ENCODE peak calls at places on chromosomes 6 and 20, in seven cellular contexts. D, U, N, Q, T, A and R are unnamed samples.

GRCh38 chr6:21873562-21873961 is 280.0 kb downstream of the SOX4 start:
- DNase-seq in D (peak), U (no peak), N (peak), Q (no peak), T (no peak), A (no peak), R (peak)

GRCh38 chr20:18851556-18852098 is 38.0 kb downstream of the SCP2D1 start:
- DNase-seq in D (no peak), U (no peak), N (no peak), Q (no peak), T (no peak), A (no peak), R (no peak)

GRCh38 chr6:13877116-13877515 is 47.6 kb upstream of the RNF182 start:
- DNase-seq in D (peak), U (no peak), N (peak), Q (no peak), T (no peak), A (peak), R (peak)

GRCh38 chr20:63628246-63628975 is 1.5 kb upstream of the GMEB2 start:
- DNase-seq in D (peak), U (peak), N (peak), Q (peak), T (peak), A (no peak), R (peak)

GRCh38 chr20:21102691-21103311 is 3.4 kb downstream of the LINC00237 start:
- DNase-seq in D (peak), U (peak), N (peak), Q (peak), T (peak), A (no peak), R (no peak)

GRCh38 chr6:110595112-110595511 is 118.7 kb upstream of the SLC22A16 start:
- DNase-seq in D (no peak), U (no peak), N (peak), Q (no peak), T (no peak), A (no peak), R (no peak)

GRCh38 chr6:49284134-49284533 is 178.9 kb downstream of the MMUT start:
- DNase-seq in D (no peak), U (no peak), N (no peak), Q (no peak), T (no peak), A (no peak), R (no peak)

GRCh38 chr20:63206878-63207277 is 9.1 kb downstream of the YTHDF1 start:
- DNase-seq in D (peak), U (no peak), N (no peak), Q (no peak), T (no peak), A (no peak), R (no peak)

GRCh38 chr6:153012856-153013255 is 10.3 kb upstream of the MTRF1L start:
- DNase-seq in D (no peak), U (no peak), N (no peak), Q (no peak), T (no peak), A (no peak), R (no peak)

GRCh38 chr6:85670573-85670972 is 27.9 kb upstream of the SYNCRIP start:
- DNase-seq in D (peak), U (no peak), N (peak), Q (no peak), T (no peak), A (no peak), R (no peak)

GRCh38 chr6:116307633-116308032 is 27.9 kb upstream of the TSPYL1 start:
- DNase-seq in D (no peak), U (no peak), N (no peak), Q (no peak), T (no peak), A (no peak), R (no peak)

GRCh38 chr6:45075246-45075645 is 252.9 kb upstream of the RUNX2 start:
- DNase-seq in D (peak), U (no peak), N (peak), Q (no peak), T (no peak), A (peak), R (peak)

GRCh38 chr20:50285376-50286173 is 94.9 kb downstream of the CEBPB start:
- DNase-seq in D (peak), U (no peak), N (peak), Q (no peak), T (no peak), A (no peak), R (no peak)

GRCh38 chr6:44176935-44177509 is 18.4 kb downstream of the CAPN11 start:
- DNase-seq in D (no peak), U (no peak), N (no peak), Q (peak), T (no peak), A (no peak), R (no peak)

GRCh38 chr6:140486468-140487361 is 1112.3 kb upstream of the CITED2 start:
- DNase-seq in D (peak), U (no peak), N (peak), Q (no peak), T (no peak), A (no peak), R (no peak)

GRCh38 chr6:119110601-119111548 is 32.4 kb upstream of the FAM184A start:
- DNase-seq in D (peak), U (peak), N (peak), Q (peak), T (no peak), A (peak), R (no peak)

GRCh38 chr6:162251257-162251656 is 476.3 kb downstream of the PRKN start:
- DNase-seq in D (peak), U (peak), N (no peak), Q (no peak), T (no peak), A (no peak), R (no peak)

GRCh38 chr6:129672883-129673631 is 36.9 kb downstream of the ARHGAP18 start:
- DNase-seq in D (peak), U (no peak), N (peak), Q (peak), T (no peak), A (peak), R (peak)

GRCh38 chr6:111417181-111417585 is 65.8 kb downstream of the REV3L start:
- DNase-seq in D (peak), U (no peak), N (peak), Q (no peak), T (no peak), A (no peak), R (no peak)

GRCh38 chr6:81237226-81237625 is 515.3 kb downstream of the TENT5A start:
- DNase-seq in D (peak), U (no peak), N (no peak), Q (no peak), T (no peak), A (no peak), R (no peak)

GRCh38 chr6:89145461-89145961 is 344 bp upstream of the PM20D2 start:
- DNase-seq in D (peak), U (no peak), N (peak), Q (no peak), T (no peak), A (no peak), R (no peak)

GRCh38 chr6:140858381-140858971 is 1274.2 kb upstream of the GJE1 start:
- DNase-seq in D (peak), U (no peak), N (no peak), Q (no peak), T (no peak), A (no peak), R (no peak)

GRCh38 chr6:109816452-109817374 is 125.6 kb downstream of the FIG4 start:
- DNase-seq in D (no peak), U (no peak), N (no peak), Q (no peak), T (no peak), A (no peak), R (no peak)

GRCh38 chr6:2969549-2969948 is 1.8 kb downstream of the SERPINB6 start:
- DNase-seq in D (no peak), U (peak), N (no peak), Q (no peak), T (no peak), A (no peak), R (no peak)

GRCh38 chr6:106746660-106747059 is 117.3 kb downstream of the QRSL1 start:
- DNase-seq in D (peak), U (no peak), N (peak), Q (no peak), T (no peak), A (peak), R (no peak)

GRCh38 chr6:80282913-80283554 is 176.6 kb downstream of the BCKDHB start:
- DNase-seq in D (peak), U (no peak), N (no peak), Q (no peak), T (no peak), A (no peak), R (no peak)

GRCh38 chr20:50992336-50992732 is 30.6 kb downstream of the KCNG1 start:
- DNase-seq in D (no peak), U (peak), N (no peak), Q (no peak), T (no peak), A (no peak), R (no peak)

GRCh38 chr6:150310539-150310938 is 58.3 kb upstream of the IYD start:
- DNase-seq in D (no peak), U (no peak), N (no peak), Q (no peak), T (no peak), A (no peak), R (no peak)

GRCh38 chr6:75207211-75207984 is 1.5 kb upstream of the COL12A1 start:
- DNase-seq in D (peak), U (peak), N (peak), Q (no peak), T (no peak), A (no peak), R (no peak)

GRCh38 chr20:32344835-32345506 is 13.2 kb upstream of the ASXL1 start:
- DNase-seq in D (no peak), U (peak), N (no peak), Q (no peak), T (no peak), A (no peak), R (no peak)

GRCh38 chr6:27297857-27298730 is 14.0 kb downstream of the POM121L2 start:
- DNase-seq in D (peak), U (peak), N (peak), Q (peak), T (no peak), A (no peak), R (no peak)